ENCODE peak calls at places on chromosomes 2 and 18, in four cellular contexts. One of them, this sample, is unnamed.

GRCh38 chr2:241514986-241515737 is 6.8 kb upstream of the STK25 start:
- DNase-seq in DND-41: no peak
- DNase-seq in prostate gland: no peak
- DNase-seq in left ventricle myocardium inferior: no peak
- DNase-seq in this sample: no peak

GRCh38 chr2:105220604-105221003 is 20.9 kb upstream of the GPR45 start:
- DNase-seq in DND-41: no peak
- DNase-seq in prostate gland: no peak
- DNase-seq in left ventricle myocardium inferior: no peak
- DNase-seq in this sample: no peak

GRCh38 chr2:36597003-36597531 is 901 bp downstream of the FEZ2 start:
- DNase-seq in DND-41: no peak
- DNase-seq in left ventricle myocardium inferior: no peak
- DNase-seq in prostate gland: no peak
- DNase-seq in this sample: no peak

GRCh38 chr2:217459675-217460405 is 543.0 kb downstream of the TNS1 start:
- DNase-seq in prostate gland: no peak
- DNase-seq in DND-41: no peak
- DNase-seq in left ventricle myocardium inferior: no peak
- DNase-seq in this sample: no peak

GRCh38 chr2:58428286-58428552 is 187.1 kb upstream of the FANCL start:
- DNase-seq in left ventricle myocardium inferior: no peak
- DNase-seq in prostate gland: no peak
- DNase-seq in DND-41: peak; percentile 6
- DNase-seq in this sample: no peak

GRCh38 chr2:42879913-42880737 is 87.7 kb upstream of the HAAO start:
- DNase-seq in left ventricle myocardium inferior: peak; percentile 50
- DNase-seq in DND-41: no peak
- DNase-seq in prostate gland: no peak
- DNase-seq in this sample: no peak

GRCh38 chr2:174339971-174340399 is 5.2 kb downstream of the SP9 start:
- DNase-seq in left ventricle myocardium inferior: no peak
- DNase-seq in DND-41: no peak
- DNase-seq in prostate gland: no peak
- DNase-seq in this sample: no peak

GRCh38 chr18:48607049-48607984 is 68.5 kb downstream of the CTIF start:
- DNase-seq in DND-41: no peak
- DNase-seq in left ventricle myocardium inferior: peak; percentile 53
- DNase-seq in prostate gland: no peak
- DNase-seq in this sample: no peak

GRCh38 chr2:131076707-131077106 is 16.6 kb downstream of the FAM168B start:
- DNase-seq in DND-41: no peak
- DNase-seq in prostate gland: no peak
- DNase-seq in left ventricle myocardium inferior: no peak
- DNase-seq in this sample: no peak

GRCh38 chr2:146918280-146918679 is 926.5 kb upstream of the ACVR2A start:
- DNase-seq in DND-41: no peak
- DNase-seq in left ventricle myocardium inferior: no peak
- DNase-seq in prostate gland: no peak
- DNase-seq in this sample: no peak

GRCh38 chr2:128786800-128787478 is 468.3 kb upstream of the HS6ST1 start:
- DNase-seq in prostate gland: no peak
- DNase-seq in DND-41: no peak
- DNase-seq in left ventricle myocardium inferior: no peak
- DNase-seq in this sample: no peak

GRCh38 chr18:24791736-24792135 is 331.3 kb downstream of the HRH4 start:
- DNase-seq in prostate gland: no peak
- DNase-seq in DND-41: no peak
- DNase-seq in left ventricle myocardium inferior: no peak
- DNase-seq in this sample: no peak

GRCh38 chr2:46487667-46488333 is 8.4 kb downstream of the TMEM247 start:
- DNase-seq in prostate gland: no peak
- DNase-seq in DND-41: no peak
- DNase-seq in left ventricle myocardium inferior: peak; percentile 86
- DNase-seq in this sample: no peak

GRCh38 chr2:69026026-69026425 is 13.0 kb downstream of the ANTXR1 start:
- DNase-seq in left ventricle myocardium inferior: no peak
- DNase-seq in DND-41: no peak
- DNase-seq in prostate gland: peak; percentile 32
- DNase-seq in this sample: no peak

GRCh38 chr18:3995476-3996102 is 459.5 kb downstream of the DLGAP1 start:
- DNase-seq in prostate gland: peak; percentile 44
- DNase-seq in left ventricle myocardium inferior: no peak
- DNase-seq in DND-41: peak; percentile 65
- DNase-seq in this sample: peak; percentile 3

GRCh38 chr18:32439802-32440201 is 30.9 kb downstream of the GAREM1 start:
- DNase-seq in left ventricle myocardium inferior: no peak
- DNase-seq in prostate gland: no peak
- DNase-seq in DND-41: no peak
- DNase-seq in this sample: no peak

GRCh38 chr2:48189552-48190228 is 283.4 kb upstream of the FBXO11 start:
- DNase-seq in DND-41: no peak
- DNase-seq in left ventricle myocardium inferior: no peak
- DNase-seq in prostate gland: no peak
- DNase-seq in this sample: no peak

GRCh38 chr2:240341064-240341463 is 94.4 kb upstream of the GPC1 start:
- DNase-seq in prostate gland: no peak
- DNase-seq in DND-41: no peak
- DNase-seq in left ventricle myocardium inferior: no peak
- DNase-seq in this sample: no peak

GRCh38 chr2:240219208-240219890 is 78.9 kb upstream of the OTOS start:
- DNase-seq in DND-41: no peak
- DNase-seq in prostate gland: no peak
- DNase-seq in left ventricle myocardium inferior: no peak
- DNase-seq in this sample: no peak

GRCh38 chr2:227366861-227367800 is 12.0 kb downstream of the TM4SF20 start:
- DNase-seq in DND-41: no peak
- DNase-seq in left ventricle myocardium inferior: no peak
- DNase-seq in prostate gland: no peak
- DNase-seq in this sample: no peak

GRCh38 chr18:36509646-36510197 is 212.2 kb downstream of the FHOD3 start:
- DNase-seq in left ventricle myocardium inferior: no peak
- DNase-seq in prostate gland: no peak
- DNase-seq in DND-41: no peak
- DNase-seq in this sample: no peak

GRCh38 chr2:169294001-169294675 is 68.2 kb downstream of the LRP2 start:
- DNase-seq in left ventricle myocardium inferior: no peak
- DNase-seq in DND-41: no peak
- DNase-seq in prostate gland: peak; percentile 6
- DNase-seq in this sample: no peak

GRCh38 chr2:204771693-204772092 is 226.4 kb downstream of the PARD3B start:
- DNase-seq in prostate gland: no peak
- DNase-seq in left ventricle myocardium inferior: no peak
- DNase-seq in DND-41: no peak
- DNase-seq in this sample: no peak

GRCh38 chr2:37283207-37283606 is 41.4 kb downstream of the PRKD3 start:
- DNase-seq in prostate gland: no peak
- DNase-seq in DND-41: no peak
- DNase-seq in left ventricle myocardium inferior: no peak
- DNase-seq in this sample: no peak

GRCh38 chr2:127546797-127547196 is 11.3 kb downstream of the MYO7B start:
- DNase-seq in left ventricle myocardium inferior: no peak
- DNase-seq in prostate gland: no peak
- DNase-seq in DND-41: no peak
- DNase-seq in this sample: no peak

GRCh38 chr2:173571021-173571821 is 216.5 kb downstream of the CDCA7 start:
- DNase-seq in DND-41: no peak
- DNase-seq in prostate gland: peak; percentile 68
- DNase-seq in left ventricle myocardium inferior: no peak
- DNase-seq in this sample: no peak

GRCh38 chr2:199273043-199273647 is 184.6 kb downstream of the SATB2 start:
- DNase-seq in prostate gland: no peak
- DNase-seq in left ventricle myocardium inferior: no peak
- DNase-seq in DND-41: no peak
- DNase-seq in this sample: no peak

GRCh38 chr2:37459095-37459981 is 114.9 kb downstream of the QPCT start:
- DNase-seq in left ventricle myocardium inferior: no peak
- DNase-seq in DND-41: no peak
- DNase-seq in prostate gland: no peak
- DNase-seq in this sample: no peak

GRCh38 chr18:25531207-25531606 is 179.2 kb upstream of the ZNF521 start:
- DNase-seq in DND-41: no peak
- DNase-seq in prostate gland: no peak
- DNase-seq in left ventricle myocardium inferior: no peak
- DNase-seq in this sample: no peak

GRCh38 chr2:167140330-167140729 is 252.1 kb downstream of the XIRP2 start:
- DNase-seq in DND-41: no peak
- DNase-seq in left ventricle myocardium inferior: no peak
- DNase-seq in prostate gland: no peak
- DNase-seq in this sample: no peak

GRCh38 chr18:23721711-23722479 is 32.6 kb downstream of the LAMA3 start:
- DNase-seq in left ventricle myocardium inferior: no peak
- DNase-seq in DND-41: no peak
- DNase-seq in prostate gland: no peak
- DNase-seq in this sample: no peak

GRCh38 chr2:221895366-221896121 is 323.4 kb upstream of the EPHA4 start:
- DNase-seq in left ventricle myocardium inferior: no peak
- DNase-seq in DND-41: no peak
- DNase-seq in prostate gland: no peak
- DNase-seq in this sample: no peak

GRCh38 chr2:198135481-198135934 is 331.1 kb downstream of the PLCL1 start:
- DNase-seq in DND-41: no peak
- DNase-seq in left ventricle myocardium inferior: no peak
- DNase-seq in prostate gland: no peak
- DNase-seq in this sample: no peak

GRCh38 chr2:1047485-1047884 is 96.8 kb downstream of the SNTG2 start:
- DNase-seq in DND-41: no peak
- DNase-seq in prostate gland: no peak
- DNase-seq in left ventricle myocardium inferior: no peak
- DNase-seq in this sample: no peak

GRCh38 chr2:70616168-70616694 is 62.6 kb upstream of the TGFA start:
- DNase-seq in DND-41: peak; percentile 9
- DNase-seq in left ventricle myocardium inferior: no peak
- DNase-seq in prostate gland: no peak
- DNase-seq in this sample: no peak

GRCh38 chr2:70608373-70608772 is 54.7 kb upstream of the TGFA start:
- DNase-seq in DND-41: no peak
- DNase-seq in left ventricle myocardium inferior: no peak
- DNase-seq in prostate gland: no peak
- DNase-seq in this sample: no peak

GRCh38 chr2:70615222-70615621 is 61.6 kb upstream of the TGFA start:
- DNase-seq in left ventricle myocardium inferior: no peak
- DNase-seq in DND-41: no peak
- DNase-seq in prostate gland: no peak
- DNase-seq in this sample: no peak

GRCh38 chr2:70619167-70619566 is 65.5 kb upstream of the TGFA start:
- DNase-seq in DND-41: no peak
- DNase-seq in prostate gland: no peak
- DNase-seq in left ventricle myocardium inferior: no peak
- DNase-seq in this sample: no peak

GRCh38 chr2:70613510-70613909 is 59.9 kb upstream of the TGFA start:
- DNase-seq in DND-41: no peak
- DNase-seq in prostate gland: no peak
- DNase-seq in left ventricle myocardium inferior: no peak
- DNase-seq in this sample: no peak
- H3K4me1 ChIP-seq in DND-41: no peaks in the 10 kb centered on the region
- H3K4me1 ChIP-seq in prostate gland: no peaks in the 10 kb centered on the region
- H3K4me1 ChIP-seq in left ventricle myocardium inferior: no peaks in the 10 kb centered on the region
- H3K4me1 ChIP-seq in this sample: no peaks in the 10 kb centered on the region

DNA sequence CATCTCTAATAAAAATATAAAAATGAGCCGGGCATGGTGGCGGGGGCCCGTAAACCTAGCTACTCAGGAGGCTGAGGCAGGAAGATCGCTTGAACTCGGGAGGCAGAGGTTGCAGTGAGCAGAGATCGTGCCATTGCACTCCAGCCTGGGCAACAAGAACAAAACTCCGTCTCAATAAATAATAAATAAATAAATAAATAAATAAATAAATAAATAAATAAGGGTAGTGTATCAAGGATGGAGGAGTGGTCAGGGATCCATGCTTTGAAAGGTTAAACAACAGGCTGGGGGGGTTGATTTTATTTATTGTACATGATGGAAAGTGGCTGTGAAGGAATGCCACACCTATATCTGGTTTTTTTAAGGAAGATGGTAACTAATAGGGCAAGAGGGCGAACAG is 63.2 kb downstream of the AP1S3 start:
- DNase-seq in prostate gland: no peak
- DNase-seq in left ventricle myocardium inferior: no peak
- DNase-seq in DND-41: no peak
- DNase-seq in this sample: no peak
- H3K27ac ChIP-seq in prostate gland: no peak overlapping the region
- H3K27ac ChIP-seq in left ventricle myocardium inferior: no peak overlapping the region
- H3K27ac ChIP-seq in DND-41: no peak overlapping the region
- H3K27ac ChIP-seq in this sample: no peak overlapping the region

GRCh38 chr2:121232626-121233265 is 52.3 kb downstream of the TFCP2L1 start:
- DNase-seq in prostate gland: no peak
- DNase-seq in DND-41: no peak
- DNase-seq in left ventricle myocardium inferior: no peak
- DNase-seq in this sample: no peak

GRCh38 chr2:121233486-121234110 is 51.4 kb downstream of the TFCP2L1 start:
- DNase-seq in prostate gland: no peak
- DNase-seq in DND-41: no peak
- DNase-seq in left ventricle myocardium inferior: no peak
- DNase-seq in this sample: no peak

GRCh38 chr2:121234791-121235190 is 50.2 kb downstream of the TFCP2L1 start:
- DNase-seq in DND-41: no peak
- DNase-seq in prostate gland: no peak
- DNase-seq in left ventricle myocardium inferior: no peak
- DNase-seq in this sample: no peak

GRCh38 chr2:121236101-121236640 is 48.8 kb downstream of the TFCP2L1 start:
- DNase-seq in left ventricle myocardium inferior: no peak
- DNase-seq in DND-41: no peak
- DNase-seq in prostate gland: no peak
- DNase-seq in this sample: no peak

DNA sequence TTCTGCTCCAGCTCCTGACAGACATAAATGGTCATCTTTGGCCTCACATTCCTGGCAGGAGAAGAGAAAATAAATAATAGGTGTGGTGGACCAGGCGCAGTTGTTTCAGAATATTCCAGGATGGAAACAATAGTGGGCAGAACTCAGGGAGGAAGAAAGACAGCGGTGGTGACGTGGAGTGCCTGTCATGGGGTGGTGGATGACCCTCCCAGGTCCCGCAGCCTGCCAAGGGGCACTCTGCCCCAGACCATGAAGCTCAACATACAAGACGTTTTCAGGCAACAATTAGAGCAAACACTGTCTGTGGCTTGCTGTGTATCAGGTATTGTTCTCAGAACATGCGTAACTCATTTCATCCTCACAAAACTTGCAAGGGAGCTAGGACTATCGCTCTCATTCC is 50.9 kb downstream of the TFCP2L1 start:
- DNase-seq in prostate gland: no peak
- DNase-seq in DND-41: no peak
- DNase-seq in left ventricle myocardium inferior: no peak
- DNase-seq in this sample: no peak
- TF ChIP-seq CTCF in prostate gland: no peak
- TF ChIP-seq CTCF in DND-41: no peak
- TF ChIP-seq CTCF in left ventricle myocardium inferior: no peak
- TF ChIP-seq CTCF in this sample: no peak

DNA sequence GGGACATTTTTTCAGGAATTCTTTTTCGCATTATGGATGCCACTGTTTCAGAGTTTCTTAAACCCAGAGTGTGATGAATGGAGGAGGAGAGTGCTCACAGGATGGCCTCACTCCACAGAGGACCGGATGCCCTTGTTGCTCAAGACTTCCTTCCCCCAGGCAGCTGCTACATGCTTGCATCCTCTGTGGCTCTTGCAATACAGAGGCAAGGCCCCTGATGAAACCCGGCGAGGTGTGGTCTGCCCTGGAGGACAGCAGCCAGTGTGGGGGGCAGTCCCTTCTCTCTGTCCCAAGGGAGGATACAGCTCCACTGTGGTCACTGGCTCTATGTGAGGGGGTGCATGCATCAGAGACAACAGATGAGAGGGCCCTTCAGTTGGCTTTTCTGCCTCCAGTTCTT is 109.6 kb downstream of the SH3RF3 start:
- DNase-seq in DND-41: peak; percentile 75
- DNase-seq in left ventricle myocardium inferior: peak; percentile 70
- DNase-seq in prostate gland: no peak
- DNase-seq in this sample: peak; percentile 21
- H3K4me1 ChIP-seq in DND-41: no peaks in the 10 kb centered on the region
- H3K4me1 ChIP-seq in left ventricle myocardium inferior: peaks cover 75% of the 10 kb centered on the region
- H3K4me1 ChIP-seq in prostate gland: peaks cover 5% of the 10 kb centered on the region
- H3K4me1 ChIP-seq in this sample: peaks cover 16% of the 10 kb centered on the region

This sample was measured in CD8-positive, alpha-beta T cell.